ENCODE peak calls at places on chromosomes 3 and 15, in nine cellular contexts. K is HEK293T; L is Caki2; H is stimulated activated CD4-positive, alpha-beta T cell treated with anti-CD3 and anti-CD28 coated beads, TNF-alpha, amount 100 ng/mL, for 1 hour; X is activated T-helper 9 cell treated with anti-CD3 and anti-CD28 coated beads, Interleukin-2, amount 50 U/mL, for 16 hours; N is head of caudate nucleus; D is Calu3; Z is activated naive CD8-positive, alpha-beta T cell treated with anti-CD3 and anti-CD28 coated beads, Interleukin-2, amount 50 U/mL, for 24 hours; T is A549. I is an unnamed sample.

GRCh38 chr15:70061086-70061370 is 36.7 kb downstream of the TLE3 start:
- DNase-seq in K (no peak), X (no peak), D (no peak), H (no peak), N (peak), T (no peak), Z (no peak), L (peak), I (no peak)

GRCh38 chr3:103308921-103309320 is 874.1 kb downstream of the ZPLD1 start:
- DNase-seq in H (no peak), K (peak), N (no peak), D (peak), X (no peak), L (no peak), Z (no peak), T (no peak), I (no peak)

GRCh38 chr15:37135225-37135624 is 34.9 kb upstream of the MEIS2 start:
- DNase-seq in T (no peak), H (no peak), Z (no peak), D (no peak), L (no peak), K (peak), N (no peak), X (no peak), I (no peak)

GRCh38 chr15:81338422-81339007 is 14.6 kb upstream of the STARD5 start:
- DNase-seq in T (no peak), L (peak), D (no peak), X (no peak), H (no peak), K (no peak), Z (no peak), N (no peak), I (no peak)

GRCh38 chr3:175294793-175295192 is 435.7 kb downstream of the NAALADL2 start:
- DNase-seq in Z (no peak), L (no peak), N (no peak), X (no peak), H (no peak), D (no peak), K (no peak), T (no peak), I (no peak)

GRCh38 chr15:30992465-30992864 is 1.0 kb upstream of the MTMR10 start:
- DNase-seq in N (no peak), T (no peak), Z (peak), X (no peak), K (no peak), L (no peak), H (no peak), D (no peak), I (no peak)

GRCh38 chr3:30952786-30953185 is 58.3 kb upstream of the GADL1 start:
- DNase-seq in T (no peak), Z (no peak), H (no peak), X (no peak), L (no peak), K (no peak), N (no peak), D (no peak), I (no peak)

GRCh38 chr3:183766745-183767606 is 58.4 kb downstream of the MAP6D1 start:
- DNase-seq in D (peak), N (peak), L (peak), Z (peak), X (peak), T (peak), K (peak), H (peak), I (peak)

GRCh38 chr3:64824281-64824980 is 136.6 kb upstream of the ADAMTS9 start:
- DNase-seq in H (no peak), T (no peak), D (no peak), L (no peak), K (no peak), N (no peak), X (no peak), Z (no peak), I (no peak)